ENCODE peak calls at places on chromosome 11, in eight cellular contexts. A, Q, M, F, T, C, B and U are unnamed samples. For H3K4me1 and H3K9me3, the result is how much of the 10 kb centered on the place peaks cover.

GRCh38 chr11:7057641-7058040 is 31.2 kb upstream of the RBMXL2 start:
- DNase-seq in C (no peak), Q (no peak), A (no peak), M (no peak), B (no peak), F (no peak), T (no peak), U (no peak)

GRCh38 chr11:102577182-102577581 is 46.6 kb upstream of the MMP7 start:
- DNase-seq in M (no peak), A (no peak), F (no peak), B (no peak), Q (peak), T (no peak), C (no peak), U (no peak)

GRCh38 chr11:106152013-106152412 is 74.6 kb downstream of the AASDHPPT start:
- DNase-seq in F (no peak), C (no peak), B (no peak), Q (peak), T (no peak), M (no peak), A (no peak), U (no peak)

GRCh38 chr11:30143098-30143705 is 87.6 kb upstream of the FSHB start:
- DNase-seq in Q (peak), M (no peak), F (no peak), B (no peak), T (no peak), C (peak), A (no peak), U (no peak)

GRCh38 chr11:94310191-94310875 is 6.0 kb downstream of the IZUMO1R start:
- DNase-seq in Q (no peak), A (no peak), T (no peak), B (no peak), F (no peak), C (no peak), M (no peak), U (no peak)

GRCh38 chr11:70802185-70802584 is 403.9 kb downstream of the CTTN start:
- DNase-seq in M (no peak), B (no peak), C (no peak), F (no peak), Q (no peak), T (no peak), A (no peak), U (no peak)

GRCh38 chr11:281486-282161 is 3.4 kb downstream of the NLRP6 start:
- DNase-seq in Q (no peak), B (no peak), F (peak), T (no peak), M (no peak), A (no peak), C (no peak), U (no peak)

GRCh38 chr11:119816660-119817059 is 87.7 kb upstream of the NECTIN1 start:
- DNase-seq in B (no peak), Q (no peak), C (no peak), F (no peak), M (no peak), A (no peak), T (no peak), U (no peak)

GRCh38 chr11:128549256-128549944 is 38.0 kb downstream of the ETS1 start:
- DNase-seq in Q (no peak), B (no peak), T (peak), F (peak), A (no peak), C (no peak), M (no peak), U (peak)

GRCh38 chr11:108912587-108912986 is 247.7 kb downstream of the DDX10 start:
- DNase-seq in T (no peak), Q (peak), B (no peak), C (no peak), M (no peak), A (no peak), F (no peak), U (no peak)

GRCh38 chr11:10725114-10725906 is 25.7 kb upstream of the CTR9 start:
- DNase-seq in C (no peak), B (no peak), A (no peak), F (no peak), M (no peak), T (no peak), Q (peak), U (no peak)

GRCh38 chr11:57336111-57336666 is 497 bp upstream of the SSRP1 start:
- DNase-seq in T (no peak), A (no peak), B (no peak), M (no peak), Q (no peak), F (no peak), C (no peak), U (no peak)

GRCh38 chr11:57277845-57278720 is 41.0 kb upstream of the APLNR start:
- DNase-seq in Q (peak), M (peak), B (peak), C (peak), A (no peak), T (peak), F (peak), U (peak)

GRCh38 chr11:64284962-64285884 is at the start of gene GPR137:
- DNase-seq in B (no peak), Q (peak), F (peak), T (peak), C (peak), M (peak), A (no peak), U (peak)

GRCh38 chr11:93817426-93818348 is 32.7 kb downstream of the VSTM5 start:
- DNase-seq in C (no peak), A (no peak), F (no peak), T (no peak), Q (no peak), B (no peak), M (no peak), U (no peak)

GRCh38 chr11:134261626-134262488 is 8.5 kb downstream of the ACAD8 start:
- DNase-seq in F (peak), B (no peak), C (peak), M (no peak), A (no peak), T (no peak), Q (no peak), U (no peak)

DNA sequence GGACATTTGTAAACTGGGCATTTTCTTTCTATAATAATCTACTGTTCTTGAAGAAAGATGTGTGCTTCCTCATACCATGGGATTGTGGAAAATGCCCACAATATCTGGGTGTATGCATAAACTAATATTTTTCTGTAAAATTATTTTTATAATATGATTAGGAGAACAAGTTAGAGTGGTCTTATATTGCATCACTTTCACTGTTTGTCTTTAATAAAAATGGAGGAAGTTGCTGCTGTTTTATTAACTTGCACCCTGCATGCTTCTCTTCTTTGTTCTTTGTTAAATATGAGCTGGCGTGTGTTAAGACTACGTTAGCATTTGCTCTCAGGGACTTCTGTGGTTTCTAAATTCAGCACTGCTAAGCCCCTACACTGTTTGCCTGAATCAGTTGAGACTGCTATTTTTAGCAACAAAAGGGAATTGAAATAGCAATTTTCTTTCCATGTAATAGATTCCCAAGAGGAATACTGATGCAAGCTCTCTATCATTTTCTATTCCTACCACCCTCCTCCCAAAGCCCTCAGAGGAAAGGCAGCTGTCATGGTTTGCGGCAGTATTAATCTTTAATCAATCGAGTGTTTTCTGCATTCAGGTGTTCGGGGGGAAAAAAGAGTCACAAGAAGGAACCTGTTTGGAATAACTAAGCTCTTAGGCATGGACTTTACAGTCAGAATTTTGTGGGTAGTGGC is 56.1 kb downstream of the HSD17B12 start:
- DNase-seq in C (no peak), Q (peak), M (no peak), A (no peak), F (no peak), T (no peak), B (no peak), U (no peak)
- H3K4me1 ChIP-seq in C (under half), Q (under half), M (under half), A (under half), F (half or more), T (under half), B (under half), U (under half)

GRCh38 chr11:37182036-37182435 is 584.0 kb upstream of the RAG2 start:
- DNase-seq in C (no peak), A (no peak), B (no peak), M (no peak), T (no peak), Q (no peak), F (peak), U (no peak)
- H3K9me3 ChIP-seq in C (under half), A (under half), B (under half), M (under half), T (under half), Q (under half), F (under half), U (under half)

DNA sequence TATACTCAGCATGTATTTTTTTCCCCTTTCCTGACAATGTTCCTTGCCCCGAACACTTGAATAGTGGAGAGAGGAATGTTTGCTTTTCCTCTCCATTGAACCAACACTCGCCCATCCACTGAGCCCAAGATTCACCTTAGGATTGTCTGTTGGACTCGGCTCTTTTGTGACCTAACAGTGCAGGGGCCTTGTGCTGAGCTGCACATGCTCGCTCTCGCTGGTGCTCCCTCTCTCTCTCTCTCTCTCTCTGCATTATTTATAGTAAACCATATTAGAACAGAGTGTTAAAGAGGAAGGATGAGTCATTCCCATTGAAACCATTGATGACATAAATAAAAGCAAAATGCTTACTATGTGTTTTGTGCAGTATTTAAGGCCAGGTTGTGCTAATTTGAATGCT is 20.7 kb downstream of the ZBTB16 start:
- DNase-seq in A (no peak), F (no peak), B (no peak), M (no peak), C (no peak), Q (no peak), T (no peak), U (peak)
- TF ChIP-seq POLR2A in A (no peak), F (no peak), B (no peak), M (peak), C (no peak), Q (no peak), T (no peak), U (peak)

DNA sequence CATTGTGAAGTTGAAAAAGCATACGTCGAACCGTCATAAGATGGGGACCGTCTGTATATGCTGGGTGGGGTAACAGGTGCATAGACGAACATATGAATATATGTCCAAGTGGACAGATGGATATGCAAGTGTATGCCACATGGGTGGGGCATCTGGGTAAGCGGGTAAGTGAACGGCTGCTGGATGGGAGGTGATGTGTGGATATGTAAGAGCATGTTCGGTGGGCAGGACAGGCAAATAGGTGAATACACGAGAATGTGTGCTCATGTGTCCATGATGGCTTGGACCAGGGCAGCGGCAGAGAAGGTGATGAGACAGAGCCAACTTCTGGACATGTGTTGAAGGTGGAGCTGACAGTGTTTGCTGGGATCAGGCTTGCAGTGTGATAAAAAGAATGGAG is 12.0 kb downstream of the IFITM10 start:
- DNase-seq in F (no peak), B (no peak), M (no peak), Q (no peak), A (no peak), C (no peak), T (no peak), U (no peak)
- H3K4me1 ChIP-seq in F (under half), B (under half), M (under half), Q (under half), A (under half), C (under half), T (under half), U (under half)

DNA sequence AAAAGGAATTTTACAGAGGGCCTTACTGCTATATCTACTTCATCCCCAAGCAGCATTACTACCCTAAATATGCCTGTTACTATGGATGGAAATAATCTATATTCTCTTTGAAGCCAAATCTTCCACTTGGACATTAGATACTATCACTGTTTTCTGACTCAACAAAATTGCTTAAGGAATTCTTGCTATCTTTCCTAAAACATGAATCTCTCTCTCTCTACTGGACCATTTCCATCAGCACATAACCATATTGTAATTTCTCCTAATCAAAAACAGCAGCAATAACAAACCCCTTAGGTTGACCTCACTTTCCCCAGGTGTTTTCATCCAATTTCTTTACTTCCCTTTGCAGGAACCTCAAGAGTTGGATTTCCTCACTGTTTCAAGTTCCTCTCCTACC is 67.9 kb upstream of the BLID start:
- DNase-seq in M (no peak), C (no peak), F (no peak), A (no peak), Q (no peak), B (no peak), T (no peak), U (no peak)
- H3K9me3 ChIP-seq in M (under half), C (under half), F (under half), A (under half), Q (under half), B (under half), T (under half), U (under half)

GRCh38 chr11:131571571-131571970 is 201.2 kb downstream of the NTM start:
- DNase-seq in Q (no peak), F (no peak), A (no peak), C (no peak), B (no peak), M (no peak), T (no peak), U (no peak)
- TF ChIP-seq POLR2A in Q (no peak), F (no peak), A (no peak), C (no peak), B (no peak), M (no peak), T (no peak), U (no peak)

DNA sequence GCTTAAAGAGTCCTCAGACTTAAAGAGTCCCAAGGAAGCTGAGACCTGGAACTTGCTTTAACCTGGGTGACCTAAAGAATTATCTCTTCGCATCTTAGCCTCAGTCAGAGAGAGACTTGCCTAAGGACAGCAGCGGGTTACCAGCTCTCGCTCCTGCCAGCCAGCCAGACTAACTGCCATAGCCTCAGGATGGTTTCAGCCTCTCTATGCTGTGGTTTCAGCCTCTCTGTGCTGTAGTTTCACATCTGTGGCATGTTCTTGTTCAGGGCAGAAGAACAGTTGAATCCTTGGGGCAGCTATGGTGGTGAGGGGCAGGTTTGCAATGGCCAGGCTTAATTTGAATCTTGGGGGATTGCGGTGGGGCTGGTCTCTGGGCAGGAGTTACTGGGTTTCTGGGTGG is 2.3 kb downstream of the FRMD8 start:
- DNase-seq in Q (no peak), M (no peak), C (no peak), A (no peak), T (no peak), B (no peak), F (no peak), U (no peak)
- H3K4me1 ChIP-seq in Q (under half), M (half or more), C (half or more), A (half or more), T (under half), B (under half), F (half or more), U (under half)

DNA sequence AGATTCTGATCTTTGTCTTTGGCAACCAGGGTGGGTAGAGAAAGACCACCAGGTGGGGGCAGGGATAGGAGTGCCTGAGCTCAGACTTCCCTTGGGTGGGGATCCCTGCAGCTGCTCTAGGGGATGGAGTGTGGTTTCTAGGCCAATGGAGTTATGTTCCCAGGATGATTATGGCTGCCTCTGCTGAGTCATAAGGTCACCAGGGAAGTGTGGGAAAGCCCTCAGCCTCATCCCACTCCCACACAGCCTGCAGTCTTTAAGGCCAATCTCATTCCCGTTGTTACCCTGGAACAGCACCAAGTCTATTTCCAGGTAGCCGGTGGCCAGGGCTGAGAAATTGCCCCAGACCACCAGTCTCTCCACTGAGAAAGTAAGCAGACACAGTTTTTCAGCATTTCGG is 2269.3 kb upstream of the RAG2 start:
- DNase-seq in M (no peak), C (no peak), Q (no peak), F (no peak), A (no peak), B (no peak), T (no peak), U (no peak)
- H3K9me3 ChIP-seq in M (under half), C (under half), Q (under half), F (under half), A (under half), B (under half), T (under half), U (under half)